ENCODE peak calls at places on chromosome 1, in eight cellular contexts. L is lower lobe of right lung, R is astrocyte of the spinal cord, D is GM20000, W is left ventricle myocardium inferior, E is heart left ventricle, F is kidney epithelial cell, P is brain microvascular endothelial cell. Y is an unnamed sample.
A peak's percentile ranks its signal among the peaks of the same experiment; 100 is the strongest.

GRCh38 chr1:116825400-116825734 is 71.1 kb downstream of the CD2 start:
- DNase-seq in R (no peak), D (no peak), F (no peak), P (no peak), E (peak; percentile 32), W (peak; percentile 43), L (no peak), Y (no peak)

GRCh38 chr1:51341876-51342496 is 11.6 kb upstream of the TTC39A start:
- DNase-seq in D (peak; percentile 78), F (no peak), E (no peak), P (no peak), R (no peak), W (no peak), L (no peak), Y (no peak)

GRCh38 chr1:212498243-212498642 is 65.5 kb downstream of the NENF start:
- DNase-seq in F (no peak), E (no peak), W (no peak), D (no peak), P (peak; percentile 91), L (no peak), R (peak; percentile 72), Y (peak; percentile 44)

GRCh38 chr1:117215019-117215418 is 4.3 kb upstream of the VTCN1 start:
- DNase-seq in L (no peak), P (no peak), F (no peak), E (no peak), R (no peak), D (no peak), W (no peak), Y (no peak)

GRCh38 chr1:1039145-1039910 is 19.4 kb downstream of the AGRN start:
- DNase-seq in E (no peak), P (no peak), L (no peak), D (peak; percentile 60), F (no peak), R (no peak), W (no peak), Y (no peak)

GRCh38 chr1:209796733-209797025 is 9.3 kb downstream of the IRF6 start:
- DNase-seq in F (no peak), P (no peak), W (no peak), E (no peak), R (no peak), D (no peak), L (no peak), Y (no peak)

GRCh38 chr1:100762461-100762860 is 42.9 kb downstream of the VCAM1 start:
- DNase-seq in F (no peak), D (no peak), E (no peak), L (no peak), R (no peak), P (no peak), W (no peak), Y (no peak)

GRCh38 chr1:47231314-47232186 is 475 bp downstream of the TAL1 start:
- DNase-seq in F (no peak), P (peak; percentile 14), L (no peak), E (peak; percentile 58), R (peak; percentile 35), W (no peak), D (peak; percentile 62), Y (no peak)

GRCh38 chr1:161119379-161120061 is 1.6 kb downstream of the NIT1 start:
- DNase-seq in L (no peak), P (peak; percentile 79), W (no peak), E (no peak), F (no peak), D (peak; percentile 78), R (peak; percentile 69), Y (peak; percentile 73)

GRCh38 chr1:13554798-13555197 is 28.8 kb upstream of the PDPN start:
- DNase-seq in L (no peak), D (no peak), R (no peak), E (no peak), W (no peak), F (no peak), P (no peak), Y (no peak)

GRCh38 chr1:8154621-8155052 is 128.5 kb upstream of the ERRFI1 start:
- DNase-seq in W (no peak), L (no peak), E (no peak), D (no peak), P (no peak), R (peak; percentile 64), F (peak; percentile 61), Y (no peak)

GRCh38 chr1:32111789-32112188 is 3.9 kb downstream of the KPNA6 start:
- DNase-seq in W (no peak), E (no peak), F (no peak), D (no peak), P (no peak), L (no peak), R (peak; percentile 15), Y (no peak)

GRCh38 chr1:37858931-37859506 is 373 bp downstream of the MTF1 start:
- DNase-seq in E (no peak), D (no peak), R (no peak), W (no peak), F (no peak), P (peak; percentile 13), L (no peak), Y (no peak)

GRCh38 chr1:235074335-235075120 is 54.1 kb downstream of the TOMM20 start:
- DNase-seq in W (peak; percentile 45), P (peak; percentile 66), L (peak; percentile 51), D (peak; percentile 58), E (no peak), R (peak; percentile 69), F (no peak), Y (peak; percentile 85)

GRCh38 chr1:21641076-21641475 is 28.1 kb downstream of the RAP1GAP start:
- DNase-seq in D (no peak), P (no peak), F (no peak), L (no peak), W (no peak), E (no peak), R (no peak), Y (no peak)

GRCh38 chr1:230507671-230508407 is 81.7 kb upstream of the PGBD5 start:
- DNase-seq in W (peak; percentile 29), L (peak; percentile 53), P (no peak), D (no peak), R (no peak), E (no peak), F (no peak), Y (no peak)

GRCh38 chr1:83033682-83034081 is 965.2 kb downstream of the TTLL7 start:
- DNase-seq in W (no peak), L (no peak), E (no peak), D (no peak), P (peak; percentile 36), F (no peak), R (no peak), Y (no peak)

GRCh38 chr1:28287315-28287714 is 28.0 kb downstream of the SESN2 start:
- DNase-seq in E (no peak), D (no peak), F (no peak), P (no peak), L (no peak), R (no peak), W (no peak), Y (no peak)

GRCh38 chr1:200872446-200873115 is at the start of gene GPR25:
- DNase-seq in P (no peak), F (no peak), L (no peak), R (no peak), D (no peak), E (no peak), W (no peak), Y (no peak)

GRCh38 chr1:200867018-200867811 is 5.6 kb upstream of the GPR25 start:
- DNase-seq in F (no peak), W (peak; percentile 29), D (peak; percentile 38), P (peak; percentile 55), L (no peak), R (peak; percentile 51), E (no peak), Y (no peak)

GRCh38 chr1:200869376-200869752 is 3.4 kb upstream of the GPR25 start:
- DNase-seq in R (no peak), E (no peak), P (no peak), W (no peak), L (no peak), D (no peak), F (no peak), Y (no peak)

GRCh38 chr1:200873116-200873670 is 412 bp downstream of the GPR25 start:
- DNase-seq in P (no peak), R (no peak), L (no peak), D (peak; percentile 41), W (no peak), E (no peak), F (no peak), Y (no peak)

GRCh38 chr1:200869753-200870391 is 2.9 kb upstream of the GPR25 start:
- DNase-seq in D (peak; percentile 79), F (no peak), P (no peak), L (no peak), W (no peak), E (no peak), R (no peak), Y (no peak)
- TF ChIP-seq CTCF in D (no peak), F (no peak), P (no peak), L (no peak), W (no peak), E (no peak), R (no peak), Y (no peak)

DNA sequence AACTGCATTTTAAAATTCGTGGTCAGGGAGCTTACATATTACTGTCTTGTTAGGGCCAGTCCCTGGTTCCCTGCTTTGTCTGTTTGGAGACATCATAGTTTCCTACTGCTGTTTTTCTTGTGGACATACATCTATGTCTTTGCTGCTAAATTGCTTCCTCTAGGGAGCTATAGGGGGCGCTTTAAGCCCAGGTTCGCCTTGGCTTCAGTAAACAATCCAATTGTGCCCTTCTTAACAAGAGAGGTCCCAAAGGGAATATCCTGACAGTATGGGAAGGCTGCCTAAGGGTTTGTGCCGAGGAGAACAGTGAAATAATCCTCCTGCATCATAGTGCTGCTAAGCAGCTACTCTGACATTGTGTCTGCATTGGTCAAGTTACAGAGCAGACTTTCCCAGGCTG is 112.5 kb downstream of the USH2A start:
- DNase-seq in E (no peak), P (peak; percentile 58), D (peak; percentile 3), W (no peak), L (no peak), R (peak; percentile 56), F (no peak), Y (peak; percentile 27)
- TF ChIP-seq CTCF in E (peak; percentile 56), P (peak; percentile 83), D (peak; percentile 39), W (peak; percentile 57), L (peak; percentile 42), R (peak; percentile 71), F (peak; percentile 67), Y (peak; percentile 79)

DNA sequence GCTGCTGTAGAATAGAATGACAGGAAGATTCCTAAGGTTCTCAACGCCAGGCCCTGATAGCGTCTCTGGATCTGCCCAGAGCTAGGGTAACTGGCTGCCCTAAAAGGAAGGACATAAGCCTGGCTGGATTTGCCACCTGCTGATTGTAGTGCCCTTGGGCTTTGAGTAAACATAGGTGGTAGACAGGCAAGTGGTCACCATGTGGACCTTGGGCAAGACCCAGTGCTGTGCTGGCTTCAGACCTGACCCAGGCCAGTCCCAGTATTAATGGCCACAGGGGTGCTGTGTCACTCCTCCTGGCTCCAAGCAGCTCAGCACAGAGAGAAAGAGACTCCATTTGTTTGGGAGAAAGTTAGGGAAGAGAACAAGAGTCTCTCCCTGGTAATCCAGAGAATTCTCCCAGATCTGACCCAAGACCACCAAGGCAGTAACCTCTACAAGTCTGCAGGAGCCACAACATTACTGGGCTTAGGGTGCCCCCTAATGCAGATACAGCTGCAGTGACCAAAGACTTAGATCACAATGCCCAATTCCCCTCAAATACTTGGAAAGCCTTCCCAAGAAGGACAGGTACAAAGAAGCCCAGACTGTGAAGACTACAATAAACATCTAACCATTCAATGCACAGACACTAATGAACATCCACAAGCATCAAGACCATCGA is 44.5 kb downstream of the PHTF1 start:
- DNase-seq in W (no peak), F (no peak), P (no peak), L (no peak), R (no peak), E (no peak), D (no peak), Y (no peak)
- TF ChIP-seq CTCF in W (no peak), F (no peak), P (no peak), L (no peak), R (no peak), E (peak; percentile 16), D (no peak), Y (no peak)

GRCh38 chr1:27111771-27112573 is 43.0 kb downstream of the SLC9A1 start:
- DNase-seq in L (peak; percentile 93), R (peak; percentile 98), E (peak; percentile 81), P (peak; percentile 98), F (peak; percentile 99), D (peak; percentile 86), W (peak; percentile 77), Y (peak; percentile 99)
- TF ChIP-seq CTCF in L (peak; percentile 56), R (peak; percentile 50), E (peak; percentile 37), P (peak; percentile 55), F (peak; percentile 64), D (no peak), W (peak; percentile 28), Y (peak; percentile 71)